ENCODE peak calls at places on chromosomes 6 and 20, in seven cellular contexts. L, R, M, V, B, T and K are unnamed samples.

GRCh38 chr20:57991211-57991841 is 237.1 kb downstream of the ANKRD60 start:
- DNase-seq in L (no peak), R (no peak), M (no peak), V (no peak), B (no peak), T (no peak), K (no peak)

GRCh38 chr6:158041788-158042187 is 60.1 kb downstream of the SYNJ2 start:
- DNase-seq in L (no peak), R (no peak), M (no peak), V (no peak), B (no peak), T (no peak), K (no peak)

GRCh38 chr20:41395669-41396664 is 29.3 kb upstream of the EMILIN3 start:
- DNase-seq in L (no peak), R (no peak), M (no peak), V (no peak), B (no peak), T (no peak), K (no peak)

GRCh38 chr6:36201612-36202011 is 5.1 kb downstream of the BRPF3 start:
- DNase-seq in L (no peak), R (no peak), M (peak), V (no peak), B (no peak), T (no peak), K (no peak)

GRCh38 chr6:34248727-34249468 is at the start of gene SMIM29:
- DNase-seq in L (peak), R (peak), M (peak), V (peak), B (peak), T (peak), K (peak)

GRCh38 chr6:105428342-105428957 is 25.6 kb upstream of the PREP start:
- DNase-seq in L (no peak), R (peak), M (no peak), V (no peak), B (no peak), T (no peak), K (no peak)

GRCh38 chr6:38281131-38281530 is 358.6 kb downstream of the BTBD9 start:
- DNase-seq in L (no peak), R (no peak), M (no peak), V (no peak), B (no peak), T (no peak), K (no peak)

GRCh38 chr6:14792118-14792955 is 453.5 kb upstream of the JARID2 start:
- DNase-seq in L (no peak), R (no peak), M (no peak), V (no peak), B (no peak), T (no peak), K (no peak)

GRCh38 chr20:38301283-38301682 is 2.7 kb upstream of the BPI start:
- DNase-seq in L (no peak), R (no peak), M (no peak), V (no peak), B (no peak), T (no peak), K (no peak)

GRCh38 chr6:116012966-116013365 is 47.7 kb downstream of the FRK start:
- DNase-seq in L (no peak), R (no peak), M (no peak), V (no peak), B (no peak), T (no peak), K (no peak)

GRCh38 chr20:23139524-23139923 is 53.4 kb upstream of the CD93 start:
- DNase-seq in L (no peak), R (no peak), M (no peak), V (no peak), B (no peak), T (no peak), K (no peak)

GRCh38 chr6:69987550-69987949 is 121.2 kb downstream of the COL19A1 start:
- DNase-seq in L (no peak), R (no peak), M (no peak), V (no peak), B (no peak), T (no peak), K (no peak)

GRCh38 chr6:683742-684440 is 9.0 kb downstream of the EXOC2 start:
- DNase-seq in L (no peak), R (no peak), M (no peak), V (no peak), B (peak), T (no peak), K (no peak)

GRCh38 chr20:1112908-1113307 is 5.5 kb upstream of the PSMF1 start:
- DNase-seq in L (no peak), R (no peak), M (no peak), V (no peak), B (no peak), T (no peak), K (no peak)

GRCh38 chr6:130778946-130779657 is 48.1 kb upstream of the SMLR1 start:
- DNase-seq in L (no peak), R (no peak), M (no peak), V (no peak), B (no peak), T (no peak), K (no peak)

GRCh38 chr20:51510169-51510568 is 32.4 kb downstream of the NFATC2 start:
- DNase-seq in L (no peak), R (no peak), M (no peak), V (no peak), B (no peak), T (no peak), K (no peak)

GRCh38 chr6:52647199-52647598 is 23.7 kb upstream of the TMEM14A start:
- DNase-seq in L (no peak), R (no peak), M (no peak), V (no peak), B (no peak), T (no peak), K (no peak)

GRCh38 chr6:151240861-151241642 is 1.3 kb downstream of the AKAP12 start:
- DNase-seq in L (peak), R (peak), M (no peak), V (no peak), B (peak), T (peak), K (no peak)

GRCh38 chr6:42694586-42694985 is 27.8 kb downstream of the PRPH2 start:
- DNase-seq in L (no peak), R (no peak), M (no peak), V (no peak), B (peak), T (no peak), K (no peak)

GRCh38 chr20:34578040-34578439 is 19.5 kb downstream of the MAP1LC3A start:
- DNase-seq in L (no peak), R (no peak), M (no peak), V (no peak), B (peak), T (no peak), K (no peak)

GRCh38 chr6:27836783-27837635 is 75.2 kb downstream of the OR2B2 start:
- DNase-seq in L (peak), R (peak), M (peak), V (peak), B (peak), T (peak), K (peak)
- TF ChIP-seq CTCF in L (no peak), R (no peak), M (no peak), V (no peak), B (no peak), T (no peak), K (no peak)

GRCh38 chr6:89299451-89299850 is 15.6 kb downstream of the GABRR2 start:
- DNase-seq in L (no peak), R (no peak), M (no peak), V (no peak), B (no peak), T (no peak), K (peak)
- TF ChIP-seq CTCF in L (no peak), R (no peak), M (peak), V (no peak), B (no peak), T (no peak), K (peak)

GRCh38 chr6:95249176-95249575 is 328.2 kb upstream of the MANEA start:
- DNase-seq in L (no peak), R (no peak), M (no peak), V (no peak), B (no peak), T (no peak), K (no peak)
- TF ChIP-seq CTCF in L (no peak), R (no peak), M (no peak), V (no peak), B (no peak), T (no peak), K (no peak)

GRCh38 chr20:60627751-60628565 is 624.1 kb upstream of the CDH4 start:
- DNase-seq in L (no peak), R (no peak), M (no peak), V (no peak), B (no peak), T (no peak), K (no peak)
- TF ChIP-seq CTCF in L (no peak), R (no peak), M (peak), V (no peak), B (no peak), T (no peak), K (no peak)

DNA sequence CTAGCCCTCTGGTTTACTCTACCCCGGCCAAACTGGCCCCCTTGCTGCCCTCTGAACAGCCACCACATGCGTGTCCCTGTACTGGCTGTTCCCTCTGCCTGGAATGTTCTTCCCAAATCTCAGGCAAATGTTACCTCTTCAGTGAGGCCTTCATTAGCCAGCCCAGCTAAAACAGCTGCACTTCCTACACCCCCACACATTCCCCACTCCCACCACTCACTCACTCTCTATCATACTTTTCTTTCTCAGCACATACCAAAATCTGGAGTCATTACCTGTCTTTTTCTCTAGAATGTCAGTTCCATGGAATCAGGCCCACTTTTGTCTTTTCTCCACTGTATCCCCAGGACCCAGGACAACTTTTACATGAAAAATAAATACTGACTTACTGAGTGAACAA is 401.2 kb upstream of the SULF2 start:
- DNase-seq in L (no peak), R (no peak), M (no peak), V (no peak), B (no peak), T (no peak), K (no peak)
- TF ChIP-seq CTCF in L (no peak), R (no peak), M (no peak), V (no peak), B (no peak), T (no peak), K (no peak)

GRCh38 chr6:73286752-73287151 is 23.8 kb upstream of the KHDC1 start:
- DNase-seq in L (no peak), R (no peak), M (no peak), V (no peak), B (no peak), T (no peak), K (no peak)

GRCh38 chr6:73290435-73290834 is 27.4 kb upstream of the KHDC1 start:
- DNase-seq in L (no peak), R (no peak), M (no peak), V (no peak), B (no peak), T (no peak), K (no peak)

GRCh38 chr6:73282876-73283275 is 19.9 kb upstream of the KHDC1 start:
- DNase-seq in L (no peak), R (no peak), M (no peak), V (no peak), B (no peak), T (no peak), K (no peak)

GRCh38 chr6:73285674-73286283 is 22.8 kb upstream of the KHDC1 start:
- DNase-seq in L (no peak), R (no peak), M (peak), V (no peak), B (no peak), T (no peak), K (no peak)
- TF ChIP-seq CTCF in L (no peak), R (no peak), M (peak), V (peak), B (no peak), T (peak), K (peak)